ENCODE peak calls at places on chromosomes 7 and 10, in six cellular contexts. One of them, this sample, is unnamed.

GRCh38 chr10:49161411-49161997 is 26.7 kb downstream of the TMEM273 start:
- DNase-seq in heart right ventricle: no peak
- DNase-seq in Panc1: no peak
- DNase-seq in breast epithelium: no peak
- DNase-seq in bronchial epithelial cell: peak
- DNase-seq in cardiac fibroblast: peak
- DNase-seq in this sample: no peak

GRCh38 chr7:4791738-4792536 is 16.5 kb downstream of the AP5Z1 start:
- DNase-seq in heart right ventricle: peak
- DNase-seq in Panc1: no peak
- DNase-seq in breast epithelium: no peak
- DNase-seq in bronchial epithelial cell: peak
- DNase-seq in cardiac fibroblast: peak
- DNase-seq in this sample: no peak

GRCh38 chr10:43683451-43684197 is 34.9 kb upstream of the ZNF32 start:
- DNase-seq in heart right ventricle: no peak
- DNase-seq in Panc1: no peak
- DNase-seq in breast epithelium: no peak
- DNase-seq in bronchial epithelial cell: no peak
- DNase-seq in cardiac fibroblast: peak
- DNase-seq in this sample: no peak

GRCh38 chr10:114665406-114665805 is 7.3 kb upstream of the ABLIM1 start:
- DNase-seq in heart right ventricle: no peak
- DNase-seq in Panc1: no peak
- DNase-seq in breast epithelium: no peak
- DNase-seq in bronchial epithelial cell: no peak
- DNase-seq in cardiac fibroblast: peak
- DNase-seq in this sample: no peak

GRCh38 chr7:22255342-22255741 is 101.6 kb downstream of the RAPGEF5 start:
- DNase-seq in heart right ventricle: no peak
- DNase-seq in Panc1: no peak
- DNase-seq in breast epithelium: no peak
- DNase-seq in bronchial epithelial cell: no peak
- DNase-seq in cardiac fibroblast: no peak
- DNase-seq in this sample: no peak

GRCh38 chr7:90955641-90956207 is 308.5 kb upstream of the FZD1 start:
- DNase-seq in heart right ventricle: no peak
- DNase-seq in Panc1: no peak
- DNase-seq in breast epithelium: no peak
- DNase-seq in bronchial epithelial cell: no peak
- DNase-seq in cardiac fibroblast: no peak
- DNase-seq in this sample: no peak

GRCh38 chr10:15791816-15792524 is 68.3 kb downstream of the MINDY3 start:
- DNase-seq in heart right ventricle: no peak
- DNase-seq in Panc1: no peak
- DNase-seq in breast epithelium: no peak
- DNase-seq in bronchial epithelial cell: no peak
- DNase-seq in cardiac fibroblast: peak
- DNase-seq in this sample: no peak

GRCh38 chr7:29877196-29877595 is 70.9 kb downstream of the WIPF3 start:
- DNase-seq in heart right ventricle: no peak
- DNase-seq in Panc1: no peak
- DNase-seq in breast epithelium: no peak
- DNase-seq in bronchial epithelial cell: no peak
- DNase-seq in cardiac fibroblast: peak
- DNase-seq in this sample: no peak

GRCh38 chr7:706721-707120 is 19.8 kb upstream of the DNAAF5 start:
- DNase-seq in heart right ventricle: no peak
- DNase-seq in Panc1: no peak
- DNase-seq in breast epithelium: no peak
- DNase-seq in bronchial epithelial cell: no peak
- DNase-seq in cardiac fibroblast: no peak
- DNase-seq in this sample: no peak

GRCh38 chr7:30238721-30239441 is 45.5 kb upstream of the ZNRF2 start:
- DNase-seq in heart right ventricle: peak
- DNase-seq in Panc1: no peak
- DNase-seq in breast epithelium: peak
- DNase-seq in bronchial epithelial cell: peak
- DNase-seq in cardiac fibroblast: peak
- DNase-seq in this sample: peak

GRCh38 chr7:144517762-144518161 is 114.3 kb upstream of the NOBOX start:
- DNase-seq in heart right ventricle: no peak
- DNase-seq in Panc1: no peak
- DNase-seq in breast epithelium: no peak
- DNase-seq in bronchial epithelial cell: no peak
- DNase-seq in cardiac fibroblast: no peak
- DNase-seq in this sample: no peak

GRCh38 chr10:62244785-62245595 is 23.7 kb downstream of the RTKN2 start:
- DNase-seq in heart right ventricle: no peak
- DNase-seq in Panc1: no peak
- DNase-seq in breast epithelium: no peak
- DNase-seq in bronchial epithelial cell: peak
- DNase-seq in cardiac fibroblast: peak
- DNase-seq in this sample: no peak
- TF ChIP-seq CTCF in heart right ventricle: peak
- TF ChIP-seq CTCF in Panc1: peak
- TF ChIP-seq CTCF in breast epithelium: peak
- TF ChIP-seq CTCF in bronchial epithelial cell: peak
- TF ChIP-seq CTCF in cardiac fibroblast: peak
- TF ChIP-seq CTCF in this sample: peak

GRCh38 chr10:117003336-117003735 is 1.7 kb downstream of the SHTN1 start:
- DNase-seq in heart right ventricle: no peak
- DNase-seq in Panc1: no peak
- DNase-seq in breast epithelium: no peak
- DNase-seq in bronchial epithelial cell: no peak
- DNase-seq in cardiac fibroblast: no peak
- DNase-seq in this sample: no peak

GRCh38 chr10:117004627-117005453 is at the start of gene SHTN1:
- DNase-seq in heart right ventricle: peak
- DNase-seq in Panc1: peak
- DNase-seq in breast epithelium: peak
- DNase-seq in bronchial epithelial cell: peak
- DNase-seq in cardiac fibroblast: peak
- DNase-seq in this sample: peak

GRCh38 chr10:117007080-117007479 is 2.1 kb upstream of the SHTN1 start:
- DNase-seq in heart right ventricle: no peak
- DNase-seq in Panc1: peak
- DNase-seq in breast epithelium: no peak
- DNase-seq in bronchial epithelial cell: peak
- DNase-seq in cardiac fibroblast: peak
- DNase-seq in this sample: no peak

GRCh38 chr10:117004238-117004626 is 755 bp downstream of the SHTN1 start:
- DNase-seq in heart right ventricle: no peak
- DNase-seq in Panc1: peak
- DNase-seq in breast epithelium: no peak
- DNase-seq in bronchial epithelial cell: peak
- DNase-seq in cardiac fibroblast: no peak
- DNase-seq in this sample: peak

DNA sequence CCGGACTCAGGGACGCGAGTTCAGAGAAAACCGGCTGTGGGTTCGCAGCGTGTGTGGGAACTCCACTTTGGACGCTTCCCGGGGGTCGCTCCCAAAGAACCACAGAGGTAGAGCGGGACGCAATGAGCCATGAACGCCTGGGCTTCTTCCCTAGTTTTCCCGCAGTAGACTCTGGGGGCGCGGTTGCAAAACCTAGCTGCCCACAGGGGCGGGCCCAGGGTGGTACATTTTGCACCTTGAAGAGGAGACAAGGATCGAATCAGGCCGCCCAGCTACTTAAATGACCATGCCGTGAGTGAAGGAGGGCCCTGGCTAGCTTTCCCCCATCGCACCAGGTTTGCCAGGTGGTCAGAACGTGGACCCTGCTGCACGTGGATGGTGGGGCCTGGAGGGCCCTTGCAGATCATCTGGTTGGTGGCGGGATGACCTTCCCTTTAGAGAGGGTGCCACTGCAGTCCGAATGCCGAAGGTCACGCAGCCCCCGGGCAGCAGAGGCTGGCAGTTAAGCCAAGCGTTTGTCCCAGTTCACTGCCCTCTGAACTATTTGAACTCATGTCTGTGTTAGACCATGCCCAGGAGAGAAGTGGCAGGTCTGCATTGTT is 568 bp upstream of the SHTN1 start:
- DNase-seq in heart right ventricle: no peak
- DNase-seq in Panc1: peak
- DNase-seq in breast epithelium: no peak
- DNase-seq in bronchial epithelial cell: no peak
- DNase-seq in cardiac fibroblast: no peak
- DNase-seq in this sample: no peak
- TF ChIP-seq CTCF in heart right ventricle: no peak
- TF ChIP-seq CTCF in Panc1: no peak
- TF ChIP-seq CTCF in breast epithelium: no peak
- TF ChIP-seq CTCF in bronchial epithelial cell: no peak
- TF ChIP-seq CTCF in cardiac fibroblast: no peak
- TF ChIP-seq CTCF in this sample: no peak

GRCh38 chr7:34497153-34497777 is 160.8 kb upstream of the NPSR1 start:
- DNase-seq in heart right ventricle: no peak
- DNase-seq in Panc1: no peak
- DNase-seq in breast epithelium: no peak
- DNase-seq in bronchial epithelial cell: peak
- DNase-seq in cardiac fibroblast: no peak
- DNase-seq in this sample: no peak
- TF ChIP-seq CTCF in heart right ventricle: no peak
- TF ChIP-seq CTCF in Panc1: peak
- TF ChIP-seq CTCF in breast epithelium: no peak
- TF ChIP-seq CTCF in bronchial epithelial cell: peak
- TF ChIP-seq CTCF in cardiac fibroblast: peak
- TF ChIP-seq CTCF in this sample: no peak

GRCh38 chr7:105337529-105337928 is 51.2 kb downstream of the SRPK2 start:
- DNase-seq in heart right ventricle: peak
- DNase-seq in Panc1: no peak
- DNase-seq in breast epithelium: no peak
- DNase-seq in bronchial epithelial cell: no peak
- DNase-seq in cardiac fibroblast: no peak
- DNase-seq in this sample: no peak

GRCh38 chr7:105330526-105330925 is 58.2 kb downstream of the SRPK2 start:
- DNase-seq in heart right ventricle: no peak
- DNase-seq in Panc1: no peak
- DNase-seq in breast epithelium: no peak
- DNase-seq in bronchial epithelial cell: no peak
- DNase-seq in cardiac fibroblast: no peak
- DNase-seq in this sample: no peak

GRCh38 chr7:105339404-105340316 is 49.1 kb downstream of the SRPK2 start:
- DNase-seq in heart right ventricle: peak
- DNase-seq in Panc1: no peak
- DNase-seq in breast epithelium: no peak
- DNase-seq in bronchial epithelial cell: no peak
- DNase-seq in cardiac fibroblast: no peak
- DNase-seq in this sample: no peak

GRCh38 chr7:105336009-105336408 is 52.7 kb downstream of the SRPK2 start:
- DNase-seq in heart right ventricle: no peak
- DNase-seq in Panc1: no peak
- DNase-seq in breast epithelium: no peak
- DNase-seq in bronchial epithelial cell: peak
- DNase-seq in cardiac fibroblast: peak
- DNase-seq in this sample: no peak
- TF ChIP-seq CTCF in heart right ventricle: peak
- TF ChIP-seq CTCF in Panc1: no peak
- TF ChIP-seq CTCF in breast epithelium: peak
- TF ChIP-seq CTCF in bronchial epithelial cell: no peak
- TF ChIP-seq CTCF in cardiac fibroblast: peak
- TF ChIP-seq CTCF in this sample: peak

GRCh38 chr10:70084189-70084588 is 31.5 kb downstream of the MACROH2A2 start:
- DNase-seq in heart right ventricle: no peak
- DNase-seq in Panc1: no peak
- DNase-seq in breast epithelium: no peak
- DNase-seq in bronchial epithelial cell: no peak
- DNase-seq in cardiac fibroblast: peak
- DNase-seq in this sample: no peak
- TF ChIP-seq CTCF in heart right ventricle: no peak
- TF ChIP-seq CTCF in Panc1: no peak
- TF ChIP-seq CTCF in breast epithelium: no peak
- TF ChIP-seq CTCF in bronchial epithelial cell: no peak
- TF ChIP-seq CTCF in cardiac fibroblast: no peak
- TF ChIP-seq CTCF in this sample: no peak

GRCh38 chr10:34078798-34079470 is 736.2 kb downstream of the PARD3 start:
- DNase-seq in heart right ventricle: peak
- DNase-seq in Panc1: no peak
- DNase-seq in breast epithelium: no peak
- DNase-seq in bronchial epithelial cell: peak
- DNase-seq in cardiac fibroblast: peak
- DNase-seq in this sample: no peak

GRCh38 chr10:34075269-34075926 is 739.7 kb downstream of the PARD3 start:
- DNase-seq in heart right ventricle: no peak
- DNase-seq in Panc1: no peak
- DNase-seq in breast epithelium: no peak
- DNase-seq in bronchial epithelial cell: no peak
- DNase-seq in cardiac fibroblast: no peak
- DNase-seq in this sample: no peak

GRCh38 chr10:34076443-34076842 is 738.7 kb downstream of the PARD3 start:
- DNase-seq in heart right ventricle: no peak
- DNase-seq in Panc1: no peak
- DNase-seq in breast epithelium: no peak
- DNase-seq in bronchial epithelial cell: no peak
- DNase-seq in cardiac fibroblast: no peak
- DNase-seq in this sample: no peak

GRCh38 chr10:34079702-34080484 is 735.2 kb downstream of the PARD3 start:
- DNase-seq in heart right ventricle: no peak
- DNase-seq in Panc1: no peak
- DNase-seq in breast epithelium: no peak
- DNase-seq in bronchial epithelial cell: no peak
- DNase-seq in cardiac fibroblast: no peak
- DNase-seq in this sample: no peak

DNA sequence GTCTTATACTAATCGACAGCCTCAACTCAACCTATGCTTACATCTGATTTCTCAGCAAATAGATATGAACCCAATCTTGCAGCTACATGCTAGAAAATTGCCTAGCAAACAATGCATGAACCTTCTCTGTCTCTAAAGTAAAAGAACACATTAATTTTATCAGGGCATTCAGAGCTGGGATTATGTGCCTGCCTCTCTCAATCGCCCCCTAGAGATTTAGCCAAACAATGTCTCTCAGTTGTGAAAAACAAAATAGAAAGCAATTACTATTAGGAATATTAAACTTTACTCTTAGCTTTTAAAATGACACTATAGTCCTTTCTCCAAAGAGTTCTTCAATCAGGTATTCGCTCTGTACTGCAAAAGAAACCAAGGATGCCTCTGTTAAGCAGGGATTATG is 737.1 kb downstream of the PARD3 start:
- DNase-seq in heart right ventricle: no peak
- DNase-seq in Panc1: no peak
- DNase-seq in breast epithelium: no peak
- DNase-seq in bronchial epithelial cell: no peak
- DNase-seq in cardiac fibroblast: peak
- DNase-seq in this sample: no peak
- TF ChIP-seq CTCF in heart right ventricle: no peak
- TF ChIP-seq CTCF in Panc1: peak
- TF ChIP-seq CTCF in breast epithelium: no peak
- TF ChIP-seq CTCF in bronchial epithelial cell: no peak
- TF ChIP-seq CTCF in cardiac fibroblast: peak
- TF ChIP-seq CTCF in this sample: no peak

This sample was measured in CD14-positive monocyte.